ENCODE peak calls at places on chromosomes 3 and 15, in five cellular contexts. M is GM12878; N is naive thymus-derived CD4-positive, alpha-beta T cell; H is astrocyte; P is sigmoid colon. Q is an unnamed sample. For H3K4me1, the result is how much of the 10 kb centered on the place peaks cover.

GRCh38 chr3:13927295-13927694 is 47.4 kb upstream of the WNT7A start:
- DNase-seq in M (no peak), N (no peak), H (no peak), P (no peak), Q (no peak)

GRCh38 chr15:28098360-28098765 is 752 bp downstream of the OCA2 start:
- DNase-seq in M (no peak), N (no peak), H (no peak), P (peak), Q (no peak)

GRCh38 chr3:126356373-126357298 is 572 bp downstream of the KLF15 start:
- DNase-seq in M (no peak), N (peak), H (no peak), P (peak), Q (peak)

GRCh38 chr15:43268111-43269105 is 1.7 kb upstream of the TGM5 start:
- DNase-seq in M (no peak), N (no peak), H (no peak), P (no peak), Q (no peak)

GRCh38 chr15:34436956-34437442 is 609 bp downstream of the GOLGA8A start:
- DNase-seq in M (no peak), N (no peak), H (peak), P (no peak), Q (no peak)

GRCh38 chr15:80031841-80032240 is 27.6 kb upstream of the ZFAND6 start:
- DNase-seq in M (no peak), N (no peak), H (no peak), P (no peak), Q (no peak)

GRCh38 chr3:123026551-123027291 is 842 bp downstream of the SEMA5B start:
- DNase-seq in M (no peak), N (no peak), H (no peak), P (peak), Q (no peak)

GRCh38 chr3:15305366-15305844 is 27.0 kb downstream of the SH3BP5 start:
- DNase-seq in M (no peak), N (no peak), H (peak), P (peak), Q (no peak)

GRCh38 chr3:39755100-39755499 is 54.3 kb upstream of the MYRIP start:
- DNase-seq in M (no peak), N (no peak), H (no peak), P (no peak), Q (no peak)

GRCh38 chr3:86996261-86996955 is 5.5 kb upstream of the VGLL3 start:
- DNase-seq in M (no peak), N (no peak), H (peak), P (no peak), Q (no peak)

GRCh38 chr3:77134801-77135200 is 94.9 kb downstream of the ROBO2 start:
- DNase-seq in M (no peak), N (no peak), H (no peak), P (no peak), Q (no peak)

GRCh38 chr15:51097553-51098330 is 3.0 kb upstream of the TNFAIP8L3 start:
- DNase-seq in M (no peak), N (no peak), H (peak), P (no peak), Q (no peak)

DNA sequence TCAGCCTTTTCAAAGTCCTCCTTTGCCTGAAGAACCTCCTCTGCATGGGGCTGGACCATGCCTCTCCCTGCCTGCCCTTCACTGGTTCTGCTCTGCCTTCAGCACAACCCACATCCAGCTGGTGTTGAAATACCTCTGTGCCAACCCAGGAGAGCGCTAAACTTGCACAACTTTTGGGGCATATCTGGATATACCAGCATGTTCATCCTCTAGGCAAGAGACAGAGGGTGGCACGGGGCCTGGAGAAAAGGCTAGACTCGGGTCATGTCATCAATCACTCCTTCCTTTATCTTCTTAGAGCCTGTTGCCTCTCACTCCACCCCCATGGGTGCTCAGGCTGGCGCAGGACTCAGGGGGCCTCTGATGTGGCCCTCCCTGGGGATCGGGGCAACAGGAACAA is 4.8 kb downstream of the SEMA4B start:
- DNase-seq in M (no peak), N (no peak), H (no peak), P (peak), Q (no peak)
- H3K4me1 ChIP-seq in M (under half), N (under half), H (under half), P (half or more), Q (under half)

GRCh38 chr15:36883705-36884355 is 216.5 kb downstream of the MEIS2 start:
- DNase-seq in M (peak), N (no peak), H (peak), P (peak), Q (peak)
- H3K27ac ChIP-seq in M (no peak), N (no peak), H (no peak), P (peak), Q (no peak)

GRCh38 chr3:197795200-197795599 is 4.1 kb downstream of the LRCH3 start:
- DNase-seq in M (no peak), N (no peak), H (peak), P (no peak), Q (no peak)
- H3K4me1 ChIP-seq in M (under half), N (under half), H (under half), P (half or more), Q (half or more)

DNA sequence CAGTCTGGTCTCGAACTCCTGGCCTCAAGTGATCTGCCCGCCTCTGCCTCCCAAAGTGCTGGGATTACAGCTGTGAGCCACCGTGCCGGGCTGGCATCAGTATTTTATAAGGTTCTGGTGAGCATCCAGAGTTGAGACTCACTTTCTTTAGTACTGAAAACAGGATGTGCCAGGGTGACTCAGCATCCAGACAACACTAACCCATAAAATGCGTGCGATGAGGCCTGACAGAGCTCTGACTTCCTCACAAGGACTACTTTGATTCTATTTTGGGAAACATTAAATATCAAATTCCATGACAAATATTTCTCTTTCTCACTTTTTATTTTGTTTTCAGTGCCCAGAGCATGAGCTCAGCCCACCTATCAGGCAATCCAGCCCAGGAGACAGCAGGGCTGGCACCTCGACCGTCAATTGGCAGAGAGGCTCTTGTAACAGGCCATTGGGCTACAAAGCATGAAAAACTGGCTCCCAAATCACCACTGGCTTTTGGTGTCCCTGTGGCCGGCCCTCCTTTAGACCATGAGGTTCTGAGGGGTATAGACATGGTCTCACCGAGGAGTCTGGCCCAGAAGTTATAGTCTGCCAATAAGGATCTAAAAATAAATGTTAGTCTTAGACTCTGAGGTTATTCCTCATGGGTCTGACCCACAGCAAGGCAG is 75.0 kb downstream of the FEM1B start:
- DNase-seq in M (peak), N (no peak), H (peak), P (peak), Q (no peak)
- H3K27ac ChIP-seq in M (no peak), N (no peak), H (peak), P (peak), Q (peak)

GRCh38 chr15:42207674-42208579 is at the start of gene VPS39:
- DNase-seq in M (peak), N (peak), H (peak), P (peak), Q (peak)
- H3K4me1 ChIP-seq in M (under half), N (under half), H (under half), P (under half), Q (under half)

GRCh38 chr3:169112153-169112892 is 551.2 kb downstream of the MECOM start:
- DNase-seq in M (no peak), N (no peak), H (peak), P (no peak), Q (no peak)
- H3K27ac ChIP-seq in M (no peak), N (no peak), H (peak), P (no peak), Q (peak)